ENCODE peak calls at places on chromosomes 16 and 17, in four cellular contexts. Q is cardiac muscle cell; S is activated gamma-delta T cell treated with anti-CD3 and anti-CD28 coated beads, Interleukin-2, amount 50 U/mL, for 16 hours; T is NCI-H69. O is an unnamed sample.

GRCh38 chr16:19613834-19614233 is 58.3 kb downstream of the VPS35L start:
- DNase-seq in Q (peak), T (no peak), S (no peak), O (no peak)

GRCh38 chr17:70100983-70101382 is 26.0 kb downstream of the KCNJ16 start:
- DNase-seq in Q (no peak), S (no peak), T (peak), O (no peak)

GRCh38 chr17:38873646-38874380 is 4.0 kb downstream of the LASP1 start:
- DNase-seq in Q (no peak), T (peak), S (no peak), O (no peak)

GRCh38 chr17:77054926-77055325 is 85.8 kb upstream of the SEC14L1 start:
- DNase-seq in Q (no peak), S (no peak), T (peak), O (no peak)

GRCh38 chr17:74549343-74549742 is 3.4 kb upstream of the CD300C start:
- DNase-seq in T (no peak), S (no peak), Q (no peak), O (no peak)

GRCh38 chr17:75853410-75853809 is 1.7 kb downstream of the WBP2 start:
- DNase-seq in Q (no peak), T (no peak), S (no peak), O (no peak)

GRCh38 chr17:50536683-50537646 is 4.4 kb downstream of the EPN3 start:
- DNase-seq in Q (no peak), T (no peak), S (no peak), O (no peak)

GRCh38 chr16:4882261-4882632 is 35.0 kb downstream of the UBN1 start:
- DNase-seq in Q (peak), S (no peak), T (peak), O (no peak)

GRCh38 chr16:57540906-57541753 is 1.3 kb upstream of the ADGRG5 start:
- DNase-seq in S (no peak), T (no peak), Q (no peak), O (no peak)

GRCh38 chr17:69594641-69595040 is 180.1 kb downstream of the MAP2K6 start:
- DNase-seq in S (no peak), Q (no peak), T (no peak), O (no peak)